ENCODE peak calls at places on chromosomes 7 and 10, in nine cellular contexts. M is fibroblast of the aortic adventitia, K is GM23248, O is coronary artery, T is stomach, N is mesendoderm, U is SJSA1, C is fibroblast of lung, F is endodermal cell. H is an unnamed sample.

GRCh38 chr7:123190109-123190831 is 9.5 kb downstream of the SLC13A1 start:
- DNase-seq in M (no peak), K (no peak), O (no peak), T (no peak), N (no peak), U (peak), C (no peak), F (no peak), H (no peak)

GRCh38 chr10:21720090-21720489 is 186.1 kb downstream of the MLLT10 start:
- DNase-seq in M (no peak), K (no peak), O (no peak), T (no peak), N (peak), U (no peak), C (peak), F (peak), H (no peak)

GRCh38 chr7:91645542-91645941 is 235.0 kb downstream of the MTERF1 start:
- DNase-seq in M (no peak), K (no peak), O (no peak), T (no peak), N (no peak), U (no peak), C (no peak), F (no peak), H (no peak)

GRCh38 chr10:54063514-54063913 is 737.5 kb downstream of the PCDH15 start:
- DNase-seq in M (no peak), K (no peak), O (no peak), T (no peak), N (no peak), U (no peak), C (no peak), F (no peak), H (no peak)

GRCh38 chr10:47255033-47255813 is 44.8 kb upstream of the GDF10 start:
- DNase-seq in M (no peak), K (no peak), O (peak), T (no peak), N (no peak), U (no peak), C (no peak), F (peak), H (no peak)

GRCh38 chr7:149720372-149721083 is 52.9 kb downstream of the ZNF467 start:
- DNase-seq in M (no peak), K (no peak), O (peak), T (peak), N (peak), U (no peak), C (no peak), F (peak), H (no peak)

GRCh38 chr7:13276977-13277376 is 589.5 kb downstream of the ARL4A start:
- DNase-seq in M (peak), K (peak), O (no peak), T (no peak), N (no peak), U (no peak), C (no peak), F (no peak), H (no peak)

GRCh38 chr10:127576751-127577161 is 27.6 kb downstream of the NPS start:
- DNase-seq in M (no peak), K (no peak), O (no peak), T (no peak), N (no peak), U (no peak), C (no peak), F (no peak), H (no peak)

GRCh38 chr10:69574571-69574978 is 1.4 kb upstream of the NEUROG3 start:
- DNase-seq in M (no peak), K (no peak), O (no peak), T (no peak), N (no peak), U (no peak), C (no peak), F (peak), H (no peak)

GRCh38 chr10:104501864-104502579 is 139.1 kb upstream of the SORCS3 start:
- DNase-seq in M (no peak), K (no peak), O (no peak), T (no peak), N (no peak), U (no peak), C (no peak), F (peak), H (no peak)

GRCh38 chr10:110643670-110644597 is at the start of gene RBM20:
- DNase-seq in M (no peak), K (peak), O (no peak), T (no peak), N (no peak), U (peak), C (peak), F (peak), H (no peak)

GRCh38 chr10:86655596-86655995 is 1.2 kb downstream of the OPN4 start:
- DNase-seq in M (no peak), K (no peak), O (peak), T (no peak), N (no peak), U (no peak), C (no peak), F (no peak), H (no peak)

GRCh38 chr10:118729641-118730258 is 25.0 kb downstream of the CACUL1 start:
- DNase-seq in M (no peak), K (peak), O (no peak), T (no peak), N (no peak), U (no peak), C (no peak), F (no peak), H (no peak)

GRCh38 chr7:114919587-114919986 is 2.3 kb upstream of the MDFIC start:
- DNase-seq in M (no peak), K (no peak), O (no peak), T (no peak), N (no peak), U (no peak), C (no peak), F (no peak), H (no peak)

GRCh38 chr10:129057856-129058663 is 409.0 kb upstream of the MGMT start:
- DNase-seq in M (no peak), K (no peak), O (peak), T (no peak), N (no peak), U (no peak), C (no peak), F (peak), H (no peak)

GRCh38 chr7:15397921-15398560 is 163.8 kb downstream of the AGMO start:
- DNase-seq in M (peak), K (no peak), O (no peak), T (no peak), N (no peak), U (no peak), C (peak), F (no peak), H (no peak)

GRCh38 chr7:135189961-135190360 is 19.5 kb upstream of the CYREN start:
- DNase-seq in M (peak), K (peak), O (no peak), T (peak), N (no peak), U (no peak), C (no peak), F (no peak), H (no peak)

GRCh38 chr7:150903627-150904026 is 51.3 kb downstream of the AOC1 start:
- DNase-seq in M (peak), K (peak), O (no peak), T (peak), N (no peak), U (peak), C (peak), F (no peak), H (peak)

GRCh38 chr7:45001138-45001694 is 1.2 kb downstream of the CCM2 start:
- DNase-seq in M (no peak), K (peak), O (no peak), T (no peak), N (peak), U (no peak), C (peak), F (peak), H (peak)

GRCh38 chr7:32586291-32587221 is 91.3 kb downstream of the AVL9 start:
- DNase-seq in M (peak), K (peak), O (no peak), T (no peak), N (no peak), U (peak), C (peak), F (no peak), H (no peak)

GRCh38 chr7:82598958-82599357 is 155.4 kb upstream of the CACNA2D1 start:
- DNase-seq in M (peak), K (peak), O (no peak), T (no peak), N (no peak), U (no peak), C (peak), F (no peak), H (no peak)

GRCh38 chr10:112744525-112744924 is 205.5 kb upstream of the TCF7L2 start:
- DNase-seq in M (no peak), K (no peak), O (no peak), T (no peak), N (no peak), U (no peak), C (no peak), F (no peak), H (peak)

GRCh38 chr7:25595931-25596330 is 367.6 kb upstream of the NPVF start:
- DNase-seq in M (no peak), K (no peak), O (no peak), T (no peak), N (no peak), U (no peak), C (no peak), F (no peak), H (no peak)

GRCh38 chr10:102300289-102300843 is 55.0 kb downstream of the GBF1 start:
- DNase-seq in M (peak), K (peak), O (no peak), T (no peak), N (no peak), U (peak), C (peak), F (no peak), H (no peak)

GRCh38 chr7:149489391-149490024 is 8.1 kb downstream of the ZNF746 start:
- DNase-seq in M (no peak), K (no peak), O (no peak), T (no peak), N (peak), U (no peak), C (no peak), F (peak), H (no peak)

GRCh38 chr7:18698258-18698734 is 202.7 kb downstream of the HDAC9 start:
- DNase-seq in M (no peak), K (no peak), O (no peak), T (no peak), N (no peak), U (no peak), C (no peak), F (no peak), H (no peak)

GRCh38 chr7:143389316-143390097 is 8.4 kb downstream of the ZYX start:
- DNase-seq in M (no peak), K (peak), O (no peak), T (no peak), N (no peak), U (no peak), C (no peak), F (peak), H (no peak)

GRCh38 chr7:123916240-123916724 is 8.8 kb upstream of the SPAM1 start:
- DNase-seq in M (peak), K (peak), O (no peak), T (no peak), N (peak), U (no peak), C (peak), F (peak), H (peak)

GRCh38 chr7:35257251-35258124 is 3.6 kb upstream of the TBX20 start:
- DNase-seq in M (no peak), K (no peak), O (no peak), T (no peak), N (peak), U (no peak), C (no peak), F (peak), H (no peak)

GRCh38 chr10:113463777-113464176 is 89.1 kb upstream of the HABP2 start:
- DNase-seq in M (no peak), K (peak), O (no peak), T (no peak), N (no peak), U (no peak), C (peak), F (no peak), H (no peak)

GRCh38 chr10:118472961-118473675 is 122.3 kb downstream of the PRLHR start:
- DNase-seq in M (no peak), K (no peak), O (no peak), T (no peak), N (no peak), U (no peak), C (no peak), F (no peak), H (no peak)

GRCh38 chr7:38704751-38705150 is 73.6 kb upstream of the AMPH start:
- DNase-seq in M (peak), K (peak), O (no peak), T (no peak), N (peak), U (no peak), C (no peak), F (no peak), H (no peak)

GRCh38 chr10:131838921-131839320 is 61.9 kb upstream of the PPP2R2D start:
- DNase-seq in M (no peak), K (no peak), O (no peak), T (no peak), N (no peak), U (no peak), C (no peak), F (no peak), H (no peak)

DNA sequence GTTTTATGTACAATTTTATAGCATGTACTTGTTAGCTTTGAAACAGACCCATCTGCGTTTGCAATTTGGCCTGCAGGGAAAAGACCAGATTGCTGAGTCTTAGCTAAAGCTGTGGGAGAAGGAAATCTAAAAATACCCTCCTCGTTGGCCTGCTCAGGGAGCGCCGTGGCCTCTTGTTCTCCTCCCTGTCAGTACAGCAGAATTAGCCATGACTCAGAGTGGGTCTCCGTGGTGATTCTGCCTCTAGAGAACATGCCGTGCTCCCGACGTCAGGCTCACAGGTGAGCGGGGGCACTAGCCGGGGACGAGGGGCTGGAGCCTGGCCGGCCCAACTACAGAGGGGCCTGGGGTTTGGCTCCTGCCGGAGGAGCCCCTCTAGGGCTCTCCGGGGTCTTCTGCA is 98.8 kb downstream of the LHPP start:
- DNase-seq in M (peak), K (peak), O (peak), T (no peak), N (no peak), U (no peak), C (peak), F (no peak), H (no peak)
- H3K4me3 ChIP-seq in M (no peak), K (no peak), O (no peak), T (no peak), N (no peak), U (no peak), C (no peak), F (no peak), H (no peak)

GRCh38 chr7:131106681-131107342 is 220.9 kb upstream of the MKLN1 start:
- DNase-seq in M (no peak), K (peak), O (peak), T (peak), N (peak), U (no peak), C (peak), F (peak), H (peak)

GRCh38 chr7:131104611-131105293 is 222.9 kb upstream of the MKLN1 start:
- DNase-seq in M (peak), K (peak), O (no peak), T (no peak), N (no peak), U (no peak), C (peak), F (no peak), H (no peak)

GRCh38 chr7:131105803-131106680 is 221.6 kb upstream of the MKLN1 start:
- DNase-seq in M (peak), K (peak), O (peak), T (peak), N (peak), U (peak), C (peak), F (peak), H (peak)

GRCh38 chr7:131105294-131105802 is 222.3 kb upstream of the MKLN1 start:
- DNase-seq in M (peak), K (peak), O (no peak), T (no peak), N (peak), U (peak), C (peak), F (peak), H (no peak)

GRCh38 chr7:131103997-131104396 is 223.7 kb upstream of the MKLN1 start:
- DNase-seq in M (peak), K (peak), O (no peak), T (no peak), N (no peak), U (peak), C (peak), F (no peak), H (no peak)
- H3K4me3 ChIP-seq in M (peak), K (peak), O (peak), T (peak), N (no peak), U (no peak), C (peak), F (no peak), H (no peak)

GRCh38 chr10:124917939-124918830 is 23.7 kb upstream of the ZRANB1 start:
- DNase-seq in M (peak), K (peak), O (no peak), T (no peak), N (no peak), U (peak), C (peak), F (no peak), H (peak)
- H3K4me3 ChIP-seq in M (peak), K (peak), O (peak), T (peak), N (peak), U (peak), C (peak), F (peak), H (peak)

GRCh38 chr10:36989233-36989632 is 136.2 kb upstream of the ANKRD30A start:
- DNase-seq in M (no peak), K (no peak), O (no peak), T (no peak), N (no peak), U (no peak), C (no peak), F (no peak), H (no peak)

GRCh38 chr10:36994886-36995285 is 130.5 kb upstream of the ANKRD30A start:
- DNase-seq in M (no peak), K (no peak), O (no peak), T (no peak), N (no peak), U (no peak), C (no peak), F (no peak), H (no peak)
- H3K4me3 ChIP-seq in M (no peak), K (no peak), O (no peak), T (no peak), N (no peak), U (no peak), C (no peak), F (no peak), H (no peak)

DNA sequence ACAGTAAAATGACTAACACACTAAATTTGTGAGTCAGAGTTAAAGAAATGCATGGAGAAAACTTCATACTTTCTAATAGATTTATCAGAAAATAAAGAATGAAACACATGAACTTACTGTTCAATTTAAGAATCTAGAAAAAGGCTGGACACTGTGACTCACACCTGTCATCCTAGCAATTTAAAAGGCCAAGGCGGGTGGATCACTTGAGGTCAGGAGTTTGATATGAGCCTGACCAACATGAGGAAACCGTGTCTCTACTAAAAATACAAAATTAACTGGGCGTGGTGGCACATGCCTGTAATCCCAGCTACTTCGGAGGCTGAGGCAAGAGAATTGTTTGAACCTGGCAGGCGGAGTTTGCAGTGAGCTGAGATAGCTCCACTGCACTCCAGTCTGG is 1106.2 kb upstream of the LRRN3 start:
- DNase-seq in M (no peak), K (no peak), O (no peak), T (no peak), N (no peak), U (no peak), C (no peak), F (no peak), H (no peak)
- H3K4me3 ChIP-seq in M (no peak), K (no peak), O (no peak), T (no peak), N (no peak), U (no peak), C (no peak), F (no peak), H (no peak)

DNA sequence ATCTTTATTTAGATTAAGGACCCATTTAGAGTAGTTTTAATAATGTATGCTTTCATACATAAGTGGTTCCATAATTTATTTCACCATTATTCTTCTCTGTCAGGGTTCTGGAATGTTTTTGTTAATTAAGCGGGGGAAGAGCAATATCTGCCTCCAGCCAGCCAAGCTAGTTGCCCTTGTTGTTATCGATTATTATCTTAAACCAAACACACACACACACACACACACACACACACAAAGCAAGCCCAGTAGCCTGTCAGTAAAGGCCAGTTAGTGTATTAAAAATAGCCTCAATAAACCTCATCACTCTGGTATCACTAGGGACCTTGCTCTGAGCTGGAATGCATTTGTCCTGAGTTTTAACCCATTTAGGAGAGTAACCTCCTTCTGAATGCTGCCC is 131.0 kb downstream of the CELF2 start:
- DNase-seq in M (no peak), K (no peak), O (no peak), T (no peak), N (no peak), U (no peak), C (no peak), F (no peak), H (no peak)
- H3K4me3 ChIP-seq in M (no peak), K (no peak), O (no peak), T (no peak), N (no peak), U (no peak), C (no peak), F (no peak), H (no peak)

DNA sequence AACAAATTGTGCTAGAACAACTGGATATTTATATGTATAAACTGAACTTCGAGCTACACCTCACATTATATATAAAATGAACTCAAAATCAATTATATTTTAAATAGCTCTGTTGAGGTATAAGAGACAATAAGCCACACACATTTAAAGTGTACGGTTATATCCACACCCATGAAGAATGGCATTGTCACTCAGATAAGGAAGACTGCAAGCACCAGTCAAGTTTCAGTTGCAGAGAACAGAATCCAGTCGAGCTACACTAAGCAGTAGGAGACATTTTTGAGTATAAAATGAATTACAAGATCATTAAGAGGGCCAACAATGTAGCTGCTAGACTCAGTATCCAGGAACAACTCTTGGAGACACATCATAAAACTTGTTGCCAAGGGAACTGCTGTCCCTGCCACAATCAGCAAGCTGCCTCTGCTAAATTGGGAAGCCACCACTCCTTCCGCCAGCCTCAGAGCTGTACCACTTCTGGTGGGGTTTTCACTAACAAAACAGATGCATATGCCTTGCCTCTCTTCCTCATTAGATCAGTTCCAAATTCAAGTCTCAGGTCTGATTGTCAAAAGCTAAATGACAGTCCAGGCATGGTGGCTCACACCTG is 19.6 kb upstream of the GPNMB start:
- DNase-seq in M (no peak), K (no peak), O (no peak), T (no peak), N (no peak), U (no peak), C (no peak), F (no peak), H (no peak)
- H3K4me3 ChIP-seq in M (no peak), K (no peak), O (no peak), T (no peak), N (no peak), U (no peak), C (no peak), F (no peak), H (no peak)